ENCODE peak calls at places on chromosomes 16 and 17, in five cellular contexts. H is right lobe of liver, S is pancreas, Y is body of pancreas, Q is right cardiac atrium. P is an unnamed sample. For H3K27me3, the result is how much of the 10 kb centered on the place peaks cover.

GRCh38 chr17:64491034-64491860 is 5.6 kb downstream of the POLG2 start:
- ATAC-seq in S (peak), Y (no peak), H (peak), Q (peak), P (no peak)

GRCh38 chr17:30197416-30197815 is 38.1 kb downstream of the SLC6A4 start:
- ATAC-seq in H (no peak), Q (no peak), Y (no peak), S (no peak), P (no peak)

GRCh38 chr16:56673916-56674315 is 4.3 kb downstream of the MT1H start:
- ATAC-seq in Q (peak), Y (peak), H (peak), S (peak), P (peak)

GRCh38 chr16:27195941-27196595 is 7.3 kb upstream of the KDM8 start:
- ATAC-seq in H (no peak), Y (no peak), Q (no peak), S (no peak), P (no peak)

GRCh38 chr16:5649762-5650445 is 552.3 kb upstream of the EEF2KMT start:
- ATAC-seq in Y (no peak), H (no peak), S (no peak), Q (no peak), P (no peak)

GRCh38 chr17:17533901-17534441 is 37.8 kb upstream of the RASD1 start:
- ATAC-seq in Y (peak), H (peak), S (peak), Q (no peak), P (no peak)

GRCh38 chr17:47276868-47277267 is 23.2 kb downstream of the ITGB3 start:
- ATAC-seq in Y (peak), S (peak), Q (peak), H (peak), P (peak)

GRCh38 chr17:77826132-77826873 is 132.2 kb upstream of the TNRC6C start:
- ATAC-seq in H (no peak), Q (no peak), S (no peak), Y (no peak), P (no peak)

GRCh38 chr17:60599220-60599619 is 773 bp upstream of the PPM1D start:
- ATAC-seq in Q (no peak), Y (no peak), S (no peak), H (no peak), P (no peak)

GRCh38 chr16:2090481-2090797 is 42.7 kb downstream of the TSC2 start:
- ATAC-seq in Y (peak), S (peak), Q (peak), H (peak), P (no peak)

GRCh38 chr17:4538236-4539002 is 16.8 kb downstream of the MYBBP1A start:
- ATAC-seq in H (no peak), Y (no peak), Q (no peak), S (no peak), P (no peak)

GRCh38 chr16:49608801-49609200 is 235.2 kb downstream of the C16orf78 start:
- ATAC-seq in H (no peak), Q (peak), Y (peak), S (no peak), P (peak)

GRCh38 chr17:81696218-81696941 is 6.8 kb upstream of the MRPL12 start:
- ATAC-seq in S (no peak), H (no peak), Q (no peak), Y (no peak), P (no peak)

GRCh38 chr16:31475949-31476304 is 4.0 kb downstream of the TGFB1I1 start:
- ATAC-seq in Y (no peak), S (no peak), H (no peak), Q (no peak), P (no peak)

DNA sequence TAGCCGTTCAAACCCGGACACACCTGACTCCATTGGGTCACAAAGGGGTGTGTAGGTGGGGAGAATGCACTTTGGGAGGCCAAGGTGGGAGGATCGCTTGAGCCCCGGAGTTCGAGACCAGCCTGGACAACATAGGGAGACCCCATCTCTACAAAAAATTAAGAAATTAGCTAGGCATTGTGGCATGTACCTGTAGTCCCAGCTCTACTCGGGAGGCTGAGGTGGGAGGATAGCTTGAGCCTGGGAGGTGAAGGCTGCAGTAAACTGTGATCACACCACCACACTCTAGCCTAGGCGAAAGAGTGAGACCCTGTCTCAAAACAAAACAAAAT is 942 bp upstream of the PHOSPHO1 start:
- ATAC-seq in H (no peak), S (no peak), Q (no peak), Y (no peak), P (no peak)
- H3K27me3 ChIP-seq in H (under half), S (under half), Q (under half), Y (under half), P (under half)

DNA sequence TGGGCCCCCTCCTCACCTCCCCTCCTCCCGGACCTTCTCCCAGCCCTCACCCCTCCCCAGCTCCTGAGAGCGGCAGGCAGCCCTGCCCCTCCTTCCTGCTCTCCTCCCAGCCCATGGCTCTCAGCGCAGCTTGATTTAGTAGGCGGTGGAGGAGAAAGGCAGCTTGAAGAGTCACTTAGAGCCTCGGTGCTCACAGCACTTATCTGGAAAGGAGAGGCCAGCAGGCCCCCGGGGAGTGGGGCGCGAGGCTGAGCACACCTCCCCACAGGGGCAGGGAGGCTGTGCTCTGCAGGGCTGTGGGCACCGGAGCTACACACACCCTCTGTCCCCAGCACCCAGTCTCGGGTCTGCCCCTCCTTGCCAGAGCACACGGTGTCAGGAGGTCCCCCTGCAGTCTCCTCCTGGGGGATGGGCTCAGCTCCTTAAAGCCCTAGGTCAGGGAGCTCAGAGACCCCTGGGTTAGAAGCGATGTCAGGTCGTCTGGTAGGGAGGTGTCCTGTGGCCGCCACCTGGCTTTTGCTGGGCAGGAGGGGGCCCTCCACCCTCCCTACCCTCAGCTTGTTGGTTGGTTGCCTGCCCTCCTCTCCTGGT is 151.2 kb upstream of the GSE1 start:
- ATAC-seq in H (no peak), S (peak), Y (no peak), Q (peak), P (peak)
- H3K27me3 ChIP-seq in H (under half), S (under half), Y (under half), Q (under half), P (under half)

GRCh38 chr17:5758651-5759050 is 174.3 kb upstream of the NLRP1 start:
- ATAC-seq in Q (peak), H (no peak), S (no peak), Y (no peak), P (no peak)
- H3K27me3 ChIP-seq in Q (under half), H (under half), S (under half), Y (under half), P (half or more)

DNA sequence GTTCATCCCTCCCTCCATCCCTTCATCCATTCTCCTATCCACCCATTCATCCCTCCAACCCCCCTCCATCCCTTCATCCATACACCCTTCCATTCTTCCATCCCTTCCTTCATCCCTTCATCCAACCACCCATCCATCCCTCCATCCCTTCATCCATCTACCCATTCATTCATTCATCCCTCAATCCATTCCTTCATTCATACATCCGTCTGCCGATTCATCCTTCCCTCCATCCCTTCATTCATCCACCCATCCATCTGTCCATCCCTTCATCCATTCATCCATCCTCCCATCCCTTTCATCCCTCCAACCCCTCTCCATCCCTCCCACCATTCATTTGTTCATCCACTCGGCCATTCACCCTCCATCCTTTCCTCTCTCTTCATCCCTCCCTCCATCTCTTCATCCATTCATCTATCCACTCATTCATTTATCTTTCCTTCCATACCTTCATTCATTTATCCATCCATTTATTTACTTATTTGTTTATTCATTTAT is 95.7 kb downstream of the FOXL1 start:
- ATAC-seq in Q (no peak), H (no peak), S (no peak), Y (no peak), P (no peak)
- H3K27me3 ChIP-seq in Q (under half), H (under half), S (under half), Y (under half), P (half or more)

GRCh38 chr17:2795412-2796163 is 650 bp upstream of the RAP1GAP2 start:
- ATAC-seq in H (no peak), Q (no peak), Y (no peak), S (no peak), P (no peak)
- H3K27me3 ChIP-seq in H (under half), Q (under half), Y (under half), S (under half), P (half or more)

GRCh38 chr16:73912850-73913249 is 383.8 kb upstream of the PSMD7 start:
- ATAC-seq in Q (no peak), S (no peak), Y (no peak), H (no peak), P (no peak)
- H3K27me3 ChIP-seq in Q (under half), S (under half), Y (under half), H (under half), P (under half)

GRCh38 chr16:77435240-77435819 is 496 bp upstream of the ADAMTS18 start:
- ATAC-seq in Q (no peak), H (no peak), Y (no peak), S (no peak), P (no peak)
- H3K27me3 ChIP-seq in Q (under half), H (under half), Y (under half), S (under half), P (half or more)

GRCh38 chr17:36030949-36031348 is 13.2 kb upstream of the CCL23 start:
- ATAC-seq in Y (no peak), Q (no peak), S (no peak), H (no peak), P (no peak)

GRCh38 chr17:36024440-36024839 is 6.7 kb upstream of the CCL23 start:
- ATAC-seq in S (peak), Y (peak), Q (no peak), H (no peak), P (no peak)

GRCh38 chr17:36027776-36028175 is 10.0 kb upstream of the CCL23 start:
- ATAC-seq in Y (no peak), H (no peak), Q (no peak), S (no peak), P (no peak)
- H3K27me3 ChIP-seq in Y (under half), H (under half), Q (under half), S (under half), P (under half)

GRCh38 chr17:7312432-7313027 is 2.6 kb downstream of the GPS2 start:
- ATAC-seq in S (no peak), H (no peak), Q (no peak), Y (no peak), P (no peak)

GRCh38 chr17:7313028-7313889 is 1.9 kb downstream of the GPS2 start:
- ATAC-seq in S (no peak), Q (no peak), H (no peak), Y (no peak), P (no peak)

GRCh38 chr17:7315570-7316243 is 547 bp upstream of the GPS2 start:
- ATAC-seq in H (peak), Y (peak), S (peak), Q (peak), P (no peak)

GRCh38 chr17:7314719-7315569 is at the start of gene GPS2:
- ATAC-seq in Y (peak), H (peak), Q (peak), S (peak), P (peak)

GRCh38 chr17:7313890-7314718 is 1.1 kb downstream of the GPS2 start:
- ATAC-seq in S (no peak), Q (no peak), Y (no peak), H (no peak), P (no peak)
- H3K27me3 ChIP-seq in S (under half), Q (under half), Y (under half), H (under half), P (under half)

DNA sequence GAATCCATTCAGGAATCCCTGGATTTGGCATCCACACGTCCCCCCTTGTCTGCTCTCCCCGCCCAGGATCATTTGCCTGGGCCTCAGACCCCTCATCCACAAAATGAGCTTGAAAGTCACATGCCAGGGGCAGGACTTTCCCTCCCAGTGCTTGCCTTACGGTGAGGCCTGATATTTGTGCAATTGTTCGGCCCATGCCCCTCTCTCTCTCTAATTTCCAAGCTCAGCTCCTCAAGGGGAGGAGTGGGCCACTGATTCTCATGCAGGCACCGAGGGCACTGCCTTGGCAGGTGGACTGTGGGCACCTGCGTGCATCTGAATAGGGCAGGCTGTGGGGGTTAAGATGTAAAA is 267.2 kb upstream of the FOXF1 start:
- ATAC-seq in H (no peak), S (no peak), Q (no peak), Y (no peak), P (no peak)
- H3K27me3 ChIP-seq in H (under half), S (under half), Q (under half), Y (under half), P (under half)